ENCODE peak calls at places on chromosomes 5 and 9, in nine cellular contexts. One of them, this sample, is unnamed.

GRCh38 chr5:172114875-172115422 is 73.1 kb downstream of the STK10 start:
- DNase-seq in fibroblast of mammary gland: no peak
- DNase-seq in mesendoderm: no peak
- DNase-seq in K562: no peak
- DNase-seq in AG09309: no peak
- DNase-seq in upper lobe of left lung: peak
- DNase-seq in GM12865: peak
- DNase-seq in AG10803: no peak
- DNase-seq in lower lobe of right lung: peak
- DNase-seq in this sample: no peak

GRCh38 chr5:39639618-39640078 is 214.9 kb upstream of the DAB2 start:
- DNase-seq in fibroblast of mammary gland: peak
- DNase-seq in mesendoderm: no peak
- DNase-seq in K562: no peak
- DNase-seq in AG09309: no peak
- DNase-seq in upper lobe of left lung: no peak
- DNase-seq in GM12865: no peak
- DNase-seq in AG10803: peak
- DNase-seq in lower lobe of right lung: no peak
- DNase-seq in this sample: no peak

GRCh38 chr9:23423999-23424398 is 402.0 kb downstream of the ELAVL2 start:
- DNase-seq in fibroblast of mammary gland: no peak
- DNase-seq in mesendoderm: no peak
- DNase-seq in K562: no peak
- DNase-seq in AG09309: no peak
- DNase-seq in upper lobe of left lung: no peak
- DNase-seq in GM12865: no peak
- DNase-seq in AG10803: no peak
- DNase-seq in lower lobe of right lung: no peak
- DNase-seq in this sample: no peak

GRCh38 chr5:128213340-128213739 is 129.8 kb downstream of the SLC12A2 start:
- DNase-seq in fibroblast of mammary gland: peak
- DNase-seq in mesendoderm: peak
- DNase-seq in K562: peak
- DNase-seq in AG09309: no peak
- DNase-seq in upper lobe of left lung: no peak
- DNase-seq in GM12865: peak
- DNase-seq in AG10803: peak
- DNase-seq in lower lobe of right lung: no peak
- DNase-seq in this sample: no peak

GRCh38 chr5:154723740-154724505 is 31.3 kb upstream of the LARP1 start:
- DNase-seq in fibroblast of mammary gland: peak
- DNase-seq in mesendoderm: no peak
- DNase-seq in K562: peak
- DNase-seq in AG09309: peak
- DNase-seq in upper lobe of left lung: no peak
- DNase-seq in GM12865: no peak
- DNase-seq in AG10803: peak
- DNase-seq in lower lobe of right lung: no peak
- DNase-seq in this sample: no peak

GRCh38 chr5:75368391-75368790 is 31.4 kb downstream of the HMGCR start:
- DNase-seq in fibroblast of mammary gland: peak
- DNase-seq in mesendoderm: no peak
- DNase-seq in K562: no peak
- DNase-seq in AG09309: no peak
- DNase-seq in upper lobe of left lung: no peak
- DNase-seq in GM12865: no peak
- DNase-seq in AG10803: no peak
- DNase-seq in lower lobe of right lung: no peak
- DNase-seq in this sample: no peak

GRCh38 chr9:14136047-14136446 is 177.9 kb downstream of the NFIB start:
- DNase-seq in fibroblast of mammary gland: no peak
- DNase-seq in mesendoderm: no peak
- DNase-seq in K562: no peak
- DNase-seq in AG09309: no peak
- DNase-seq in upper lobe of left lung: no peak
- DNase-seq in GM12865: no peak
- DNase-seq in AG10803: no peak
- DNase-seq in lower lobe of right lung: no peak
- DNase-seq in this sample: no peak

GRCh38 chr9:127256324-127256723 is 8.2 kb upstream of the GARNL3 start:
- DNase-seq in fibroblast of mammary gland: no peak
- DNase-seq in mesendoderm: no peak
- DNase-seq in K562: no peak
- DNase-seq in AG09309: no peak
- DNase-seq in upper lobe of left lung: no peak
- DNase-seq in GM12865: no peak
- DNase-seq in AG10803: no peak
- DNase-seq in lower lobe of right lung: no peak
- DNase-seq in this sample: no peak

GRCh38 chr9:72139233-72139632 is 10.0 kb upstream of the GDA start:
- DNase-seq in fibroblast of mammary gland: no peak
- DNase-seq in mesendoderm: peak
- DNase-seq in K562: no peak
- DNase-seq in AG09309: no peak
- DNase-seq in upper lobe of left lung: no peak
- DNase-seq in GM12865: no peak
- DNase-seq in AG10803: no peak
- DNase-seq in lower lobe of right lung: no peak
- DNase-seq in this sample: no peak

GRCh38 chr9:117704024-117704575 is at the start of gene TLR4:
- DNase-seq in fibroblast of mammary gland: peak
- DNase-seq in mesendoderm: peak
- DNase-seq in K562: no peak
- DNase-seq in AG09309: no peak
- DNase-seq in upper lobe of left lung: peak
- DNase-seq in GM12865: peak
- DNase-seq in AG10803: peak
- DNase-seq in lower lobe of right lung: peak
- DNase-seq in this sample: peak

GRCh38 chr5:56977822-56978221 is 25.9 kb upstream of the MIER3 start:
- DNase-seq in fibroblast of mammary gland: no peak
- DNase-seq in mesendoderm: no peak
- DNase-seq in K562: no peak
- DNase-seq in AG09309: no peak
- DNase-seq in upper lobe of left lung: no peak
- DNase-seq in GM12865: no peak
- DNase-seq in AG10803: no peak
- DNase-seq in lower lobe of right lung: no peak
- DNase-seq in this sample: no peak

DNA sequence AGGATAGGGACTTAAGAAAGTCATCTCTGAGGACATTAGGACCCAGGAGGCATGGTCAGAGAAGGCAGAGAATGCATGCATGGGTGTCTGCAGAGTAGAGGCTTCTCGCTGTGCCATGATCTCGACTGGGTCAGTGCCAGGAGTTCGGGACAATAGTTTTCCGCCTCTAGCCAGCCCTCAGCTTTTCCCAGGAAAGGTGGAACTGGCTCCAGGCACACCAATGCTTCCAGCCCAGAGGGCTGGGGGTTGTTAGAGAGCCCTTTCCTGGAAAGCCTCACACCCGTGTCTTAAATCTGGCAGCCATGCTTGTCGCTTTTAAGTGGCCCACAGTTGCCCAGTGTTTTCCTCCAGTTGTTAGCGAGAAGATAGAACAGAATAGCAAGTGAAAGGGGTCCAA is 1111.3 kb downstream of the TAF11L14 start:
- DNase-seq in fibroblast of mammary gland: peak
- DNase-seq in mesendoderm: no peak
- DNase-seq in K562: no peak
- DNase-seq in AG09309: no peak
- DNase-seq in upper lobe of left lung: no peak
- DNase-seq in GM12865: peak
- DNase-seq in AG10803: no peak
- DNase-seq in lower lobe of right lung: no peak
- DNase-seq in this sample: no peak
- H3K4me3 ChIP-seq in fibroblast of mammary gland: peak
- H3K4me3 ChIP-seq in mesendoderm: no peak
- H3K4me3 ChIP-seq in K562: peak
- H3K4me3 ChIP-seq in AG09309: peak
- H3K4me3 ChIP-seq in upper lobe of left lung: peak
- H3K4me3 ChIP-seq in GM12865: peak
- H3K4me3 ChIP-seq in AG10803: peak
- H3K4me3 ChIP-seq in lower lobe of right lung: peak
- H3K4me3 ChIP-seq in this sample: peak

DNA sequence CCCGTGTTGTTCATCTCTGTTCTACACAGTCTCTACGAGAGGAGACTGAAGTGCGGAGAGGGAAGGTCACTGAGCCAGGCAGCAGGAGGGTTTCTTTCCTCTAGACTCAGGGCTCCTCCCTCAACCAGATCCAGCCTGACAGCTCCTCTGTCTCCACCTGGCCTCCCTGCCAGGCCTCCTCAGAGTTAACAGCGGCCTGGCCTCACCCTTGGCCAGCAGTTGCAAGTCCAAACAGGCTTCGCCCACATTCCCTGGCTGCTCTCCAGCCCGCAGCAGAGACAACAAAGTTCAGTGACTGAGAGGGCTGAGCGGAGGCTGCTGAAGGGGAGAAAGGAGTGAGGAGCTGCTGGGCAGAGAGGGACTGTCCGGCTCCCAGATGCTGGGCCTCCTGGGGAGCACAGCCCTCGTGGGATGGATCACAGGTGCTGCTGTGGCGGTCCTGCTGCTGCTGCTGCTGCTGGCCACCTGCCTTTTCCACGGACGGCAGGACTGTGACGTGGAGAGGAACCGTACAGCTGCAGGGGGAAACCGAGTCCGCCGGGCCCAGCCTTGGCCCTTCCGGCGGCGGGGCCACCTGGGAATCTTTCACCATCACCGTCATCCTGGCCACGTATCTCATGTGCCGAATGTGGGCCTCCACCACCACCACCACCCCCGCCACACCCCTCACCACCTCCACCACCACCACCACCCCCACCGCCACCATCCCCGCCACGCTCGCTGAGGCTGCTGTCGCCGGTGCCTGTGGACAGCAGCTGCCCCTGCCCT is at the start of gene HRCT1:
- DNase-seq in fibroblast of mammary gland: peak
- DNase-seq in mesendoderm: no peak
- DNase-seq in K562: no peak
- DNase-seq in AG09309: peak
- DNase-seq in upper lobe of left lung: peak
- DNase-seq in GM12865: no peak
- DNase-seq in AG10803: peak
- DNase-seq in lower lobe of right lung: peak
- DNase-seq in this sample: peak
- H3K4me3 ChIP-seq in fibroblast of mammary gland: peak
- H3K4me3 ChIP-seq in mesendoderm: no peak
- H3K4me3 ChIP-seq in K562: no peak
- H3K4me3 ChIP-seq in AG09309: no peak
- H3K4me3 ChIP-seq in upper lobe of left lung: peak
- H3K4me3 ChIP-seq in GM12865: no peak
- H3K4me3 ChIP-seq in AG10803: peak
- H3K4me3 ChIP-seq in lower lobe of right lung: peak
- H3K4me3 ChIP-seq in this sample: peak

GRCh38 chr9:121074370-121075250 is at the start of gene CNTRL:
- DNase-seq in fibroblast of mammary gland: peak
- DNase-seq in mesendoderm: peak
- DNase-seq in K562: peak
- DNase-seq in AG09309: no peak
- DNase-seq in upper lobe of left lung: peak
- DNase-seq in GM12865: peak
- DNase-seq in AG10803: peak
- DNase-seq in lower lobe of right lung: peak
- DNase-seq in this sample: peak

GRCh38 chr9:121071356-121071755 is 3.4 kb upstream of the CNTRL start:
- DNase-seq in fibroblast of mammary gland: no peak
- DNase-seq in mesendoderm: no peak
- DNase-seq in K562: no peak
- DNase-seq in AG09309: no peak
- DNase-seq in upper lobe of left lung: no peak
- DNase-seq in GM12865: peak
- DNase-seq in AG10803: no peak
- DNase-seq in lower lobe of right lung: no peak
- DNase-seq in this sample: no peak

GRCh38 chr9:121067655-121068054 is 7.1 kb upstream of the CNTRL start:
- DNase-seq in fibroblast of mammary gland: no peak
- DNase-seq in mesendoderm: no peak
- DNase-seq in K562: no peak
- DNase-seq in AG09309: no peak
- DNase-seq in upper lobe of left lung: no peak
- DNase-seq in GM12865: no peak
- DNase-seq in AG10803: no peak
- DNase-seq in lower lobe of right lung: no peak
- DNase-seq in this sample: no peak

GRCh38 chr9:121075251-121076036 is 689 bp downstream of the CNTRL start:
- DNase-seq in fibroblast of mammary gland: peak
- DNase-seq in mesendoderm: peak
- DNase-seq in K562: no peak
- DNase-seq in AG09309: no peak
- DNase-seq in upper lobe of left lung: no peak
- DNase-seq in GM12865: peak
- DNase-seq in AG10803: peak
- DNase-seq in lower lobe of right lung: no peak
- DNase-seq in this sample: no peak

DNA sequence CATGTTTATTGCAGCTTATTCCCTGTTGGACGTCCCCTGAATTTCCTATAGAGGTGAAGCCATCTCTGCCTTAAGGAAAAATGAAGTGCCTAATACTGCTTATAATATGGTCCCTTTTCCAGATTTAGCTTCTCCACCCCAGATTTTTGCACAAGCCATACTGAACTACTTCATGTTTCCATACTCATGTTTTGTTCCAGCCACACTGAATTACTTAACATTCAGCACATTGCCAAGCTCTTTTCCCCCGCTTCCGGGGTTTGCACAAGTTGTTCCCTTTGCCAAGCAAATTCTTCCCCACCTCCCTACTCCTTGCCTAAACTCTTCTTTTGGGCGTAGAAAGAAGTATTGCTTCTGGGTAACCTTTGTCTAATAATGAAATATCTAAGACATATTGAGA is 1.7 kb upstream of the CNTRL start:
- DNase-seq in fibroblast of mammary gland: peak
- DNase-seq in mesendoderm: no peak
- DNase-seq in K562: no peak
- DNase-seq in AG09309: peak
- DNase-seq in upper lobe of left lung: peak
- DNase-seq in GM12865: no peak
- DNase-seq in AG10803: peak
- DNase-seq in lower lobe of right lung: peak
- DNase-seq in this sample: peak
- H3K4me3 ChIP-seq in fibroblast of mammary gland: peak
- H3K4me3 ChIP-seq in mesendoderm: no peak
- H3K4me3 ChIP-seq in K562: no peak
- H3K4me3 ChIP-seq in AG09309: no peak
- H3K4me3 ChIP-seq in upper lobe of left lung: peak
- H3K4me3 ChIP-seq in GM12865: peak
- H3K4me3 ChIP-seq in AG10803: peak
- H3K4me3 ChIP-seq in lower lobe of right lung: peak
- H3K4me3 ChIP-seq in this sample: peak

DNA sequence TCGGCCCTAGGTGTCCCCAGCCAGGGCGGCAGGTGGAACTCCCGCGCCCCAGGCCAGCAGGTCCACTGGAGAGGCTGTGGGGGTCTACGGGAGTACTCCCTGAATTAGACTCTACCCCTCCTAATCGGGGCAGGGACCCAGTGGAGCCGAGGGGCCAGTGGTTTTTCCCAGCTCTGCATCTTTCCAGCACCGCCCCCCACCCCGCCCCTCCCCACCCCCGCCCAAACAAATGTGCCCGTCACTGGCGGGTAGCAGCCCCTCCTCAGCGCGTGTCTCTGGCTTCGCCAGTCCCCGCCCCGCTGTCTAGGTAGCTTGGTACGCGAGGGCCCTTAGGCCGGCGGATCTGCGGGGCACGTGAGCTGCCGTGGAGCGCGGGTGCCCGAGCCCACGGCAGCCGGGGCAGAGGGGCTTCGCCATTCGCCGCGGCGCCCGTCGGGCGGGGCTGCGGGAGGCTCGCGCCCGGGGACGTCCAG is 7.0 kb downstream of the UNC5A start:
- DNase-seq in fibroblast of mammary gland: no peak
- DNase-seq in mesendoderm: peak
- DNase-seq in K562: no peak
- DNase-seq in AG09309: no peak
- DNase-seq in upper lobe of left lung: no peak
- DNase-seq in GM12865: no peak
- DNase-seq in AG10803: no peak
- DNase-seq in lower lobe of right lung: no peak
- DNase-seq in this sample: no peak
- H3K4me3 ChIP-seq in fibroblast of mammary gland: no peak
- H3K4me3 ChIP-seq in mesendoderm: no peak
- H3K4me3 ChIP-seq in K562: no peak
- H3K4me3 ChIP-seq in AG09309: no peak
- H3K4me3 ChIP-seq in upper lobe of left lung: peak
- H3K4me3 ChIP-seq in GM12865: no peak
- H3K4me3 ChIP-seq in AG10803: no peak
- H3K4me3 ChIP-seq in lower lobe of right lung: peak
- H3K4me3 ChIP-seq in this sample: peak